ENCODE peak calls at places on chromosomes 1 and 21, in ten cellular contexts. One of them, this sample, is unnamed.

GRCh38 chr1:33433509-33434362 is 2.8 kb upstream of the PHC2 start:
- DNase-seq in heart left ventricle: no peak
- DNase-seq in prostate gland: no peak
- DNase-seq in erythroblast: no peak
- DNase-seq in endothelial cell of umbilical vein: peak; percentile 90
- DNase-seq in HepG2: peak; percentile 75
- DNase-seq in IMR-90: peak; percentile 99
- DNase-seq in stomach: no peak
- DNase-seq in GM12892: no peak
- DNase-seq in uterus: peak; percentile 97
- DNase-seq in this sample: peak; percentile 70

GRCh38 chr1:75811211-75811981 is 14.7 kb downstream of the MSH4 start:
- DNase-seq in heart left ventricle: no peak
- DNase-seq in prostate gland: no peak
- DNase-seq in erythroblast: no peak
- DNase-seq in endothelial cell of umbilical vein: peak; percentile 21
- DNase-seq in HepG2: no peak
- DNase-seq in IMR-90: peak; percentile 63
- DNase-seq in stomach: no peak
- DNase-seq in GM12892: no peak
- DNase-seq in uterus: no peak
- DNase-seq in this sample: no peak

GRCh38 chr1:218742478-218743260 is 397.5 kb downstream of the TGFB2 start:
- DNase-seq in heart left ventricle: no peak
- DNase-seq in prostate gland: no peak
- DNase-seq in erythroblast: no peak
- DNase-seq in endothelial cell of umbilical vein: no peak
- DNase-seq in HepG2: no peak
- DNase-seq in IMR-90: no peak
- DNase-seq in stomach: no peak
- DNase-seq in GM12892: no peak
- DNase-seq in uterus: no peak
- DNase-seq in this sample: no peak

GRCh38 chr1:240094043-240094722 is 2.5 kb downstream of the FMN2 start:
- DNase-seq in heart left ventricle: no peak
- DNase-seq in prostate gland: no peak
- DNase-seq in erythroblast: no peak
- DNase-seq in endothelial cell of umbilical vein: no peak
- DNase-seq in HepG2: no peak
- DNase-seq in IMR-90: no peak
- DNase-seq in stomach: no peak
- DNase-seq in GM12892: no peak
- DNase-seq in uterus: no peak
- DNase-seq in this sample: no peak

GRCh38 chr1:4173731-4174130 is 273.7 kb upstream of the C1orf174 start:
- DNase-seq in heart left ventricle: no peak
- DNase-seq in prostate gland: no peak
- DNase-seq in erythroblast: no peak
- DNase-seq in endothelial cell of umbilical vein: no peak
- DNase-seq in HepG2: no peak
- DNase-seq in IMR-90: no peak
- DNase-seq in stomach: no peak
- DNase-seq in GM12892: no peak
- DNase-seq in uterus: no peak
- DNase-seq in this sample: no peak

GRCh38 chr1:59329412-59330053 is 32.6 kb downstream of the FGGY start:
- DNase-seq in heart left ventricle: no peak
- DNase-seq in prostate gland: no peak
- DNase-seq in erythroblast: no peak
- DNase-seq in endothelial cell of umbilical vein: no peak
- DNase-seq in HepG2: no peak
- DNase-seq in IMR-90: no peak
- DNase-seq in stomach: no peak
- DNase-seq in GM12892: no peak
- DNase-seq in uterus: no peak
- DNase-seq in this sample: no peak

GRCh38 chr1:225691377-225691776 is 38.5 kb upstream of the ENAH start:
- DNase-seq in heart left ventricle: no peak
- DNase-seq in prostate gland: no peak
- DNase-seq in erythroblast: no peak
- DNase-seq in endothelial cell of umbilical vein: no peak
- DNase-seq in HepG2: peak; percentile 77
- DNase-seq in IMR-90: peak; percentile 39
- DNase-seq in stomach: no peak
- DNase-seq in GM12892: no peak
- DNase-seq in uterus: no peak
- DNase-seq in this sample: no peak

GRCh38 chr1:217917277-217917887 is 286.2 kb downstream of the SPATA17 start:
- DNase-seq in heart left ventricle: no peak
- DNase-seq in prostate gland: no peak
- DNase-seq in erythroblast: no peak
- DNase-seq in endothelial cell of umbilical vein: no peak
- DNase-seq in HepG2: no peak
- DNase-seq in IMR-90: no peak
- DNase-seq in stomach: no peak
- DNase-seq in GM12892: no peak
- DNase-seq in uterus: no peak
- DNase-seq in this sample: no peak

GRCh38 chr21:39189857-39190604 is 6.8 kb upstream of the PSMG1 start:
- DNase-seq in heart left ventricle: no peak
- DNase-seq in prostate gland: no peak
- DNase-seq in erythroblast: no peak
- DNase-seq in endothelial cell of umbilical vein: no peak
- DNase-seq in HepG2: no peak
- DNase-seq in IMR-90: peak; percentile 64
- DNase-seq in stomach: no peak
- DNase-seq in GM12892: no peak
- DNase-seq in uterus: no peak
- DNase-seq in this sample: no peak

GRCh38 chr1:40020447-40021085 is 20.0 kb upstream of the CAP1 start:
- DNase-seq in heart left ventricle: no peak
- DNase-seq in prostate gland: no peak
- DNase-seq in erythroblast: no peak
- DNase-seq in endothelial cell of umbilical vein: no peak
- DNase-seq in HepG2: no peak
- DNase-seq in IMR-90: peak; percentile 35
- DNase-seq in stomach: no peak
- DNase-seq in GM12892: no peak
- DNase-seq in uterus: no peak
- DNase-seq in this sample: no peak

GRCh38 chr1:58883037-58883887 is 99.4 kb upstream of the JUN start:
- DNase-seq in heart left ventricle: peak; percentile 78
- DNase-seq in prostate gland: peak; percentile 51
- DNase-seq in erythroblast: peak; percentile 55
- DNase-seq in endothelial cell of umbilical vein: peak; percentile 99
- DNase-seq in HepG2: peak; percentile 93
- DNase-seq in IMR-90: peak; percentile 97
- DNase-seq in stomach: peak; percentile 85
- DNase-seq in GM12892: no peak
- DNase-seq in uterus: peak; percentile 71
- DNase-seq in this sample: peak; percentile 58

GRCh38 chr21:35226302-35226701 is 177.2 kb upstream of the RUNX1 start:
- DNase-seq in heart left ventricle: no peak
- DNase-seq in prostate gland: no peak
- DNase-seq in erythroblast: no peak
- DNase-seq in endothelial cell of umbilical vein: peak; percentile 13
- DNase-seq in HepG2: peak; percentile 24
- DNase-seq in IMR-90: peak; percentile 75
- DNase-seq in stomach: peak; percentile 45
- DNase-seq in GM12892: no peak
- DNase-seq in uterus: no peak
- DNase-seq in this sample: no peak

GRCh38 chr1:202017385-202018225 is 7.2 kb downstream of the ELF3 start:
- DNase-seq in heart left ventricle: no peak
- DNase-seq in prostate gland: no peak
- DNase-seq in erythroblast: no peak
- DNase-seq in endothelial cell of umbilical vein: no peak
- DNase-seq in HepG2: no peak
- DNase-seq in IMR-90: no peak
- DNase-seq in stomach: peak; percentile 83
- DNase-seq in GM12892: no peak
- DNase-seq in uterus: no peak
- DNase-seq in this sample: no peak
- TF ChIP-seq POLR2A in heart left ventricle: no peak
- TF ChIP-seq POLR2A in prostate gland: no peak
- TF ChIP-seq POLR2A in erythroblast: no peak
- TF ChIP-seq POLR2A in endothelial cell of umbilical vein: no peak
- TF ChIP-seq POLR2A in HepG2: no peak
- TF ChIP-seq POLR2A in IMR-90: no peak
- TF ChIP-seq POLR2A in stomach: no peak
- TF ChIP-seq POLR2A in GM12892: no peak
- TF ChIP-seq POLR2A in uterus: no peak
- TF ChIP-seq POLR2A in this sample: no peak

DNA sequence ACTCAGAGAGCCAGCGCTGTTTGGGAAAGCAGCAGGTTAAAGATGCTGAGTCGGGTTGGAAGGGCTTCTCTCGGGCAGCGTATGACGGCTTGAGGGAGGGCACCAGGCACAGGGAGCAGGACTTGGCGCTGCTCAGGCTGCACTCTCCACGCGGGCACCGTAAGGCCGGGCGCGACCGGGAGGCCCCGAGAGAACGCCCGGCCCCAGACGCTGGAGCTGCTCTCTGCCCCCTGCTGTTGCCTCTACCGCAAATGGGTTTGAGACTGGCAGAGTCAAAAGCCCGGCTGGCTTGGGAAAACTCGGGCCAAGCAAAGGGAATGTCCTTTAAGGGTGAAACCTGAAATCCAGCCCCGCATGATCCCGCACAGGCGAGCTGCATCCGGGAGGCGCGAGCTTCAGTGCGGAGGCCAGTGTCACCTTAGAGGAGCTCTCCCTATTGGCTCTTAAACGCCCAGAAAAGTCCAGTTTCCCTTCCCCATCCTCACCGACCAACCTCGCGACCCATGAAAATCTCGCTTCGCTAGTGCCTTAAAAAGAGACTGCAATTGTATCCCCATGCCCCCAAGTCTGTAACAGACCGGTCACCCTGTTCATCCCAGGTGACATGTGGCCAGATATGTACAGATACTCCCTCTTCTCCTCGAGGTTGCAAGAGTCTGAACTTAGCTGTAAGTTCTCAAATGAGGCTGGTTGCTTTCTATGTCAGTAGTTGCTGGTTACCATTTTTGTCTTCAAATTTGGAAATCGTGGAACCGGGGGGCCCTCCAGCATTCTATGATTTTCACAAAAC is 1.1 kb downstream of the PRRX1 start:
- DNase-seq in heart left ventricle: peak; percentile 75
- DNase-seq in prostate gland: no peak
- DNase-seq in erythroblast: no peak
- DNase-seq in endothelial cell of umbilical vein: peak; percentile 43
- DNase-seq in HepG2: no peak
- DNase-seq in IMR-90: peak; percentile 61
- DNase-seq in stomach: no peak
- DNase-seq in GM12892: no peak
- DNase-seq in uterus: peak; percentile 51
- DNase-seq in this sample: peak; percentile 42
- TF ChIP-seq POLR2A in heart left ventricle: no peak
- TF ChIP-seq POLR2A in prostate gland: no peak
- TF ChIP-seq POLR2A in erythroblast: no peak
- TF ChIP-seq POLR2A in endothelial cell of umbilical vein: no peak
- TF ChIP-seq POLR2A in HepG2: no peak
- TF ChIP-seq POLR2A in IMR-90: peak; percentile 30
- TF ChIP-seq POLR2A in stomach: no peak
- TF ChIP-seq POLR2A in GM12892: no peak
- TF ChIP-seq POLR2A in uterus: peak; percentile 33
- TF ChIP-seq POLR2A in this sample: no peak

DNA sequence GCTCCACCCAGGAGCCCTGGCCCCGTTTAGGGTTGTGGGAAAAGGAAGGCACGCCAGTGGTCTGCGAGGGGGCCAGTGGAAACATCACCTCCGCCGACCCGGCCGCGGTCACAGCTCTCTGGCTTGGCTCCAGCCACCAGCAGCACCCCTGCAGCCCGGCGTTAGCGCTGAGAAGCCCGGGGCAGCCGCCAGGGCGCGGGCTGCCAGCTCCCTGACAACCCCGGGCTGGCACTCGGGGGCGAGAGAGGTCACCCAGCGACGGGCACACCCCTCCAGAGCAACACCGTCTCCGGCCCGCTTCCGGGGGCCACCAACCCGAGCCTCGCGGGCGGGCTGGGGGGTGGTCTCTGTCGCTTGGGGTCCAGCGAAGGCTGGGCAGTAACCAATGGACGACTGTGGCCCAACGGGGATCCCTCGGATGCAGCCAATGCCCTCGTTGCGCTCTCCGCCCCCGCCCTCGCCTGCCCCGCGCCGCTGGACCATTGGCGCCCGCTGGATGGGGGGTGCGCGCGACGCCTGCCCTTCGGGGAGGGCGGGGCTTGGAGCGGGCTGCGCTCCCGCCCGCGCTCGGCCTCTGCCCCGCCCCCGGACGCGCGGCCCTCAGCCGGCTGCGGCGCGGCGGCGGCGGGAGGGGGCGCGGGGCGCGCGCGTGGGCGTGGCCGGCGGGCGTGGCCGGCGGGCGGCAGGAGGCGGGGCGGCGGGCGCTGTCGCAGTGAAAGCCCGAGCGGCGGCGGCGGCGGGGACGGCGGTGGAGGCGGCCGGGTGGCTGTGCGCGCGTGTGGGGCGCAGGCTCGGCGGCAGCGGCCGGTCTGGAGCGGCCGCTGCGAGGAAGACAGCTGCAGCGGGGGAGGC is at the start of gene MAN1C1:
- DNase-seq in heart left ventricle: peak; percentile 95
- DNase-seq in prostate gland: peak; percentile 78
- DNase-seq in erythroblast: peak; percentile 89
- DNase-seq in endothelial cell of umbilical vein: peak; percentile 80
- DNase-seq in HepG2: peak; percentile 71
- DNase-seq in IMR-90: peak; percentile 73
- DNase-seq in stomach: peak; percentile 88
- DNase-seq in GM12892: peak; percentile 85
- DNase-seq in uterus: peak; percentile 85
- DNase-seq in this sample: peak; percentile 96
- TF ChIP-seq POLR2A in heart left ventricle: no peak
- TF ChIP-seq POLR2A in prostate gland: peak; percentile 53
- TF ChIP-seq POLR2A in erythroblast: no peak
- TF ChIP-seq POLR2A in endothelial cell of umbilical vein: no peak
- TF ChIP-seq POLR2A in HepG2: no peak
- TF ChIP-seq POLR2A in IMR-90: no peak
- TF ChIP-seq POLR2A in stomach: no peak
- TF ChIP-seq POLR2A in GM12892: no peak
- TF ChIP-seq POLR2A in uterus: peak; percentile 38
- TF ChIP-seq POLR2A in this sample: peak; percentile 20

DNA sequence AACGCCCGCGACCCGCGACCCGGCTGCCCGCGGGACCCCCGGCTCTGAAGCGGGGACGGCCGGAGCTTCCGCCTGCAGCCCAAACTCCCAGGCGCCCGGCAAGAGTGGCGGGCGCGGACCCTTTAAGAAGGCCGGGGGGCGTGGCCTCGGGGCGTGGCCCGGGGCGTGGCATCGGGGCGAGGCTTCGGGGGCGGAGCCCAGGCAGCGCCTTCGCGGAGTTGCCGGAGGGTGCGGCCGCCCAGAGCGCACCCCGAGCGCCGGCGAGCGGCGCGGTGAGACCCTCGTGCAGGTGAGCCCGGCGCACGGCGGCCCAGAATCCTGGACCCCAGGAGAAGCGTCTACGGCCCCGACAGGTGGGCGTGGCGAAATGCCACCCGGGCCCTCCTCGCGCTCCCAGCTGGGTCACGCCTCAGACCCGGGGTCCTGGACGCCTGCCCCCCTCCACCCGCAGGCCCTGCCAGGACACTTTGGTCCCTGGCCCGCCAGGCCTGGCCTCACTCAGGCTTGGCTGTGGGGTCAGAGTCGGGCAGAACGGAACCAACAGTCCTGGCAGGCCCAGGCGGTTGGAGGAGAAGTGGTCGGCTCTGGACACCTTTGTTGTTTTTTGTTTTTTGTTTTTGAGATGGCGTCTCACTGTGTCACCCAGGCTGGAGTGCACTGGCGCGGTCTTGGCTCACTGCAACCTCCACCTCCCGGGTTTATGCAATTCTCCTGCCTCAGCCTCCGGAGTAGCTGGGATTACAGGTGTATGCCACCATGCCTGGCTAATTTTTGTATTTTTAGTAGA is 14.4 kb downstream of the RNF223 start:
- DNase-seq in heart left ventricle: peak; percentile 95
- DNase-seq in prostate gland: peak; percentile 85
- DNase-seq in erythroblast: peak; percentile 82
- DNase-seq in endothelial cell of umbilical vein: peak; percentile 70
- DNase-seq in HepG2: peak; percentile 66
- DNase-seq in IMR-90: peak; percentile 53
- DNase-seq in stomach: peak; percentile 97
- DNase-seq in GM12892: peak; percentile 99
- DNase-seq in uterus: peak; percentile 85
- DNase-seq in this sample: peak; percentile 77
- TF ChIP-seq POLR2A in heart left ventricle: no peak
- TF ChIP-seq POLR2A in prostate gland: peak; percentile 33
- TF ChIP-seq POLR2A in erythroblast: no peak
- TF ChIP-seq POLR2A in endothelial cell of umbilical vein: no peak
- TF ChIP-seq POLR2A in HepG2: no peak
- TF ChIP-seq POLR2A in IMR-90: peak; percentile 48
- TF ChIP-seq POLR2A in stomach: no peak
- TF ChIP-seq POLR2A in GM12892: no peak
- TF ChIP-seq POLR2A in uterus: peak; percentile 23
- TF ChIP-seq POLR2A in this sample: no peak